ENCODE peak calls at places on chromosomes 11 and 22, in five cellular contexts. W is HepG2, Q is PC-3, I is neuronal stem cell, N is MM.1S. Z is an unnamed sample.

GRCh38 chr22:20239063-20239950 is 28.8 kb downstream of the RTN4R start:
- DNase-seq in W (no peak), Q (no peak), I (no peak), N (no peak), Z (no peak)

GRCh38 chr11:86183694-86184093 is 60.9 kb upstream of the EED start:
- DNase-seq in W (no peak), Q (no peak), I (no peak), N (peak; percentile 31), Z (no peak)

GRCh38 chr11:62588966-62589637 is 2.2 kb downstream of the TUT1 start:
- DNase-seq in W (no peak), Q (peak; percentile 39), I (no peak), N (no peak), Z (no peak)

GRCh38 chr11:13955971-13956421 is 6.5 kb upstream of the SPON1 start:
- DNase-seq in W (peak; percentile 58), Q (peak; percentile 76), I (peak; percentile 80), N (peak; percentile 73), Z (peak; percentile 69)

GRCh38 chr22:23781533-23781932 is 5.2 kb upstream of the SMARCB1 start:
- DNase-seq in W (no peak), Q (peak; percentile 64), I (no peak), N (no peak), Z (no peak)

GRCh38 chr11:116225236-116225635 is 547.6 kb downstream of the BUD13 start:
- DNase-seq in W (no peak), Q (no peak), I (no peak), N (no peak), Z (no peak)

GRCh38 chr22:19442166-19442565 is 5.3 kb downstream of the C22orf39 start:
- DNase-seq in W (no peak), Q (no peak), I (no peak), N (no peak), Z (no peak)

GRCh38 chr11:77508031-77508430 is 34.1 kb upstream of the PAK1 start:
- DNase-seq in W (no peak), Q (no peak), I (no peak), N (no peak), Z (no peak)

GRCh38 chr11:119144825-119145476 is 3.9 kb upstream of the ABCG4 start:
- DNase-seq in W (peak; percentile 77), Q (peak; percentile 83), I (peak; percentile 61), N (peak; percentile 63), Z (peak; percentile 76)

GRCh38 chr22:24526191-24526590 is 28.7 kb downstream of the GUCD1 start:
- DNase-seq in W (no peak), Q (no peak), I (no peak), N (no peak), Z (no peak)

GRCh38 chr11:46343520-46343919 is 3.7 kb upstream of the DGKZ start:
- DNase-seq in W (peak; percentile 50), Q (no peak), I (no peak), N (no peak), Z (no peak)

GRCh38 chr22:39456262-39457046 is at the start of gene MGAT3:
- DNase-seq in W (no peak), Q (no peak), I (no peak), N (no peak), Z (no peak)

GRCh38 chr11:62645660-62645933 is 816 bp downstream of the GANAB start:
- DNase-seq in W (no peak), Q (no peak), I (no peak), N (no peak), Z (no peak)

GRCh38 chr11:71214553-71215371 is 37.6 kb downstream of the SHANK2 start:
- DNase-seq in W (no peak), Q (no peak), I (no peak), N (no peak), Z (no peak)

GRCh38 chr11:62708423-62709261 is 1.2 kb downstream of the GNG3 start:
- DNase-seq in W (no peak), Q (no peak), I (no peak), N (no peak), Z (peak; percentile 59)

GRCh38 chr11:68436985-68437926 is 23.3 kb upstream of the PPP6R3 start:
- DNase-seq in W (no peak), Q (peak; percentile 80), I (no peak), N (no peak), Z (no peak)

GRCh38 chr11:12222099-12222751 is 111.8 kb downstream of the MICAL2 start:
- DNase-seq in W (peak; percentile 35), Q (no peak), I (no peak), N (no peak), Z (peak; percentile 82)

GRCh38 chr11:118975771-118976709 is 4.5 kb downstream of the FOXR1 start:
- DNase-seq in W (no peak), Q (peak; percentile 19), I (no peak), N (no peak), Z (no peak)

GRCh38 chr11:30414283-30414682 is 91.4 kb downstream of the ARL14EP start:
- DNase-seq in W (no peak), Q (no peak), I (no peak), N (no peak), Z (no peak)

GRCh38 chr11:62842171-62842717 is 2.9 kb upstream of the WDR74 start:
- DNase-seq in W (no peak), Q (no peak), I (no peak), N (no peak), Z (peak; percentile 51)

GRCh38 chr22:24128631-24129601 is 52.4 kb upstream of the SUSD2 start:
- DNase-seq in W (no peak), Q (no peak), I (no peak), N (no peak), Z (no peak)

GRCh38 chr11:103906291-103906850 is 130.1 kb upstream of the DDI1 start:
- DNase-seq in W (no peak), Q (no peak), I (no peak), N (no peak), Z (no peak)

GRCh38 chr22:47332246-47332980 is 570.0 kb downstream of the TBC1D22A start:
- DNase-seq in W (no peak), Q (no peak), I (no peak), N (no peak), Z (no peak)

GRCh38 chr22:19043111-19044085 is 78.8 kb downstream of the DGCR2 start:
- DNase-seq in W (no peak), Q (no peak), I (no peak), N (no peak), Z (no peak)

GRCh38 chr11:130608267-130608666 is 159.8 kb downstream of the ADAMTS15 start:
- DNase-seq in W (no peak), Q (no peak), I (no peak), N (no peak), Z (no peak)
- H3K27ac ChIP-seq in W (no peak overlapping the region), Q (no peak overlapping the region), I (no peak overlapping the region), N (no peak overlapping the region), Z (no peak overlapping the region)

GRCh38 chr11:20048246-20048645 is 112.0 kb downstream of the DBX1 start:
- DNase-seq in W (no peak), Q (no peak), I (no peak), N (no peak), Z (no peak)
- H3K4me3 ChIP-seq in W (no peak overlapping the region), Q (no peak overlapping the region), I (no peak overlapping the region), N (no peak overlapping the region), Z (no peak overlapping the region)

GRCh38 chr22:43205261-43205691 is 18.3 kb upstream of the TTLL12 start:
- DNase-seq in W (no peak), Q (no peak), I (no peak), N (no peak), Z (no peak)
- H3K9ac ChIP-seq in W (no peak overlapping the region), Q (no peak overlapping the region), I (peak overlapping the region; percentile 81), N (no peak overlapping the region), Z (no peak overlapping the region)

DNA sequence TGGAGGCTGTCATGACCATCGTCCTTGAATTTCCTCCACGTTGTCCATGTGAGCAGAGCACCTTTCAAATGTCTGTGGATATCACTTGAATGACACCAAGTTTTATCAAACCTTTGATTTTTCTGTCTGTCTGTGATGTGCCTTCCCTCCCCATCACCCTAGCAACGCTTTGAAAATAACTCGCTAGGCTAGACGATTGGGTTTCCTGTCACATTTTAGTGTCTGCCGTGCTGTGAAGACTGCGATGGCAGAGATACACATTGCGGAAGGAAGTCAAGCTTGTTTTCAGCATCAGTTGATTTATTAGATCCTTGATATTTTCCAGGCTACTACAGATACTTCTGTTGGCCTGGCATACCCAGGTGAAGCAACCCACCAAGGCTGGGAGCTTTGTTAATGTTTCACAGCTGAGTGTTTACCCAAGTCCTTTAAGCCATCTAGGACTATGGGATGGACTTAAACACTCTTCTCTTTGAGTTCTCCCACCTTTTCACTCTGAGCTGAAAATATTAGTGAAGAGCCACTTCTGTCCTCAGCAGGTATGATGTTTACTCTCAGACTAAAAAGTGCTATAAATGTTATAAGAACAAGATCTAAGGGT is 93.7 kb upstream of the CD44 start:
- DNase-seq in W (peak; percentile 64), Q (no peak), I (no peak), N (no peak), Z (no peak)
- H3K27ac ChIP-seq in W (no peak overlapping the region), Q (no peak overlapping the region), I (no peak overlapping the region), N (no peak overlapping the region), Z (no peak overlapping the region)

DNA sequence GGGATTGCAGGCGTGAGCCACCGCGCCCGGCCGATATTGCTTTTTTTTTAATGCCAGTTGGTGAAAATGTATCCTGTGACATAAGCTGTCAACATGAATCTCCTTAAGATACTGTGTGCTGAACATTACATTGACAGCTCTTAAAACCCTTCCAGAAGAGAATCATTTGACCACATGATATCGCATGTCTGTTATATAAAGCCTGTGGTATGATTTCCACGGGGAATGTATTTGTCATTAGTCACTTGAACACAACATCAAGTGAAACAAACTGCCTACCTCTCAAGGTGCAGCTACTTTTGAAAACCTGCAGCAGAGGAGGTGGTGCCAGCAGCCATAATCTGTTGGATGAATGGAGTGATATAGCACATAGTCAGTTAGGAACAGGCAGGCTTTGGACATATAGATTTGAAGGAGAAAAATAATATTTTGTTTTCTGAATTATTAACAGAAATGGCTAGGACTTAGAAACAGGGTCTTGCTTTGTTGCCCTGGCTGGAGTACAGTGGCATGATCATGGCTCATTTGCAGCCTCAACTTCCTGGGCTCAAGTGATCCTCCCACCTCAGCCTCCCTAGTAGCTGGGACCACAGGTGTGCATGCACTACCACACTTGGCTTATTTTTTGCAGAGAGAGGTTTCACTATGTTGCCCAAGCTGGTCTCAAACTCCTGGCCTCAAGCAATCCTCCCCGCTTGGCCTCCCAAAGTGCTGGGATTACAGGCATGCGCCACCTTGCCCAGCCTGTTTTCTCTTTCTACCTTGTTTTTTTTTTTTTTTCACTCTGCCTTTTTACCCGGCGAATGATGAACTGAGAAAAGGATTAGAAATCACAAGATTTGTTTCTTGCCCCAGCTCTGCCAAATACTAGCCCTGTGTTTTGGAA is 67.3 kb downstream of the BCL2L13 start:
- DNase-seq in W (no peak), Q (peak; percentile 55), I (no peak), N (no peak), Z (no peak)
- H3K4me3 ChIP-seq in W (no peak overlapping the region), Q (peak overlapping the region; percentile 60), I (no peak overlapping the region), N (no peak overlapping the region), Z (peak overlapping the region; percentile 1)

GRCh38 chr22:45317551-45318167 is 7.9 kb downstream of the FAM118A start:
- DNase-seq in W (no peak), Q (peak; percentile 9), I (no peak), N (no peak), Z (peak; percentile 75)
- H3K9ac ChIP-seq in W (no peak overlapping the region), Q (no peak overlapping the region), I (no peak overlapping the region), N (peak overlapping the region; percentile 35), Z (peak overlapping the region; percentile 57)